ENCODE peak calls at places on chromosomes 2 and 18, in eight cellular contexts. One of them, this sample, is unnamed.

GRCh38 chr18:58161659-58162058 is 117.6 kb downstream of the NEDD4L start:
- DNase-seq in HCT116: peak
- DNase-seq in GM12878: no peak
- DNase-seq in HepG2: no peak
- DNase-seq in SK-N-SH: peak
- DNase-seq in GM23338: peak
- DNase-seq in K562: peak
- DNase-seq in H1: no peak
- DNase-seq in this sample: no peak

GRCh38 chr2:854460-854859 is 96.2 kb upstream of the SNTG2 start:
- DNase-seq in GM12878: no peak
- DNase-seq in SK-N-SH: no peak
- DNase-seq in HepG2: peak
- DNase-seq in K562: peak
- DNase-seq in H1: peak
- DNase-seq in HCT116: peak
- DNase-seq in GM23338: peak
- DNase-seq in this sample: no peak

GRCh38 chr2:10555810-10556111 is 107.6 kb upstream of the ODC1 start:
- DNase-seq in HCT116: no peak
- DNase-seq in HepG2: no peak
- DNase-seq in SK-N-SH: no peak
- DNase-seq in GM12878: no peak
- DNase-seq in H1: no peak
- DNase-seq in K562: no peak
- DNase-seq in GM23338: no peak
- DNase-seq in this sample: no peak

GRCh38 chr2:223759569-223760430 is 77.6 kb downstream of the AP1S3 start:
- DNase-seq in SK-N-SH: no peak
- DNase-seq in H1: no peak
- DNase-seq in GM23338: no peak
- DNase-seq in HepG2: peak
- DNase-seq in GM12878: no peak
- DNase-seq in HCT116: peak
- DNase-seq in K562: no peak
- DNase-seq in this sample: peak

GRCh38 chr2:26463252-26464207 is 14.4 kb downstream of the OTOF start:
- DNase-seq in K562: no peak
- DNase-seq in SK-N-SH: peak
- DNase-seq in H1: peak
- DNase-seq in HepG2: peak
- DNase-seq in HCT116: no peak
- DNase-seq in GM23338: peak
- DNase-seq in GM12878: no peak
- DNase-seq in this sample: no peak

GRCh38 chr2:23549821-23550535 is 165.0 kb downstream of the KLHL29 start:
- DNase-seq in HepG2: no peak
- DNase-seq in GM23338: no peak
- DNase-seq in K562: no peak
- DNase-seq in HCT116: no peak
- DNase-seq in H1: no peak
- DNase-seq in GM12878: no peak
- DNase-seq in SK-N-SH: no peak
- DNase-seq in this sample: peak

GRCh38 chr2:74887961-74888670 is 54.2 kb downstream of the HK2 start:
- DNase-seq in SK-N-SH: no peak
- DNase-seq in H1: no peak
- DNase-seq in GM12878: no peak
- DNase-seq in HCT116: no peak
- DNase-seq in K562: no peak
- DNase-seq in HepG2: no peak
- DNase-seq in GM23338: no peak
- DNase-seq in this sample: no peak

GRCh38 chr2:64260093-64260808 is 116.0 kb upstream of the PELI1 start:
- DNase-seq in GM12878: no peak
- DNase-seq in H1: no peak
- DNase-seq in K562: no peak
- DNase-seq in GM23338: no peak
- DNase-seq in SK-N-SH: no peak
- DNase-seq in HCT116: no peak
- DNase-seq in HepG2: no peak
- DNase-seq in this sample: no peak

GRCh38 chr2:100388703-100389102 is 28.8 kb downstream of the CHST10 start:
- DNase-seq in H1: no peak
- DNase-seq in GM12878: no peak
- DNase-seq in SK-N-SH: no peak
- DNase-seq in HepG2: no peak
- DNase-seq in K562: no peak
- DNase-seq in GM23338: no peak
- DNase-seq in HCT116: no peak
- DNase-seq in this sample: no peak

GRCh38 chr18:67615876-67616275 is 99.4 kb upstream of the DSEL start:
- DNase-seq in HepG2: no peak
- DNase-seq in GM23338: no peak
- DNase-seq in K562: no peak
- DNase-seq in GM12878: no peak
- DNase-seq in HCT116: no peak
- DNase-seq in SK-N-SH: no peak
- DNase-seq in H1: no peak
- DNase-seq in this sample: no peak

GRCh38 chr2:196431957-196432356 is 207.6 kb upstream of the CCDC150 start:
- DNase-seq in HCT116: peak
- DNase-seq in SK-N-SH: peak
- DNase-seq in GM23338: peak
- DNase-seq in H1: no peak
- DNase-seq in K562: no peak
- DNase-seq in GM12878: no peak
- DNase-seq in HepG2: peak
- DNase-seq in this sample: peak

GRCh38 chr2:64937341-64938230 is 51.6 kb upstream of the SLC1A4 start:
- DNase-seq in H1: no peak
- DNase-seq in K562: no peak
- DNase-seq in GM12878: peak
- DNase-seq in SK-N-SH: no peak
- DNase-seq in HepG2: no peak
- DNase-seq in HCT116: no peak
- DNase-seq in GM23338: no peak
- DNase-seq in this sample: no peak

GRCh38 chr2:101199153-101199810 is 48.1 kb upstream of the TBC1D8 start:
- DNase-seq in SK-N-SH: no peak
- DNase-seq in GM23338: no peak
- DNase-seq in GM12878: no peak
- DNase-seq in K562: no peak
- DNase-seq in HepG2: no peak
- DNase-seq in H1: no peak
- DNase-seq in HCT116: no peak
- DNase-seq in this sample: peak

GRCh38 chr2:191678437-191679110 is 638 bp downstream of the NABP1 start:
- DNase-seq in HCT116: no peak
- DNase-seq in GM23338: peak
- DNase-seq in SK-N-SH: peak
- DNase-seq in HepG2: peak
- DNase-seq in GM12878: no peak
- DNase-seq in K562: peak
- DNase-seq in H1: peak
- DNase-seq in this sample: peak

GRCh38 chr2:159736048-159736447 is 23.7 kb downstream of the MARCHF7 start:
- DNase-seq in GM23338: no peak
- DNase-seq in HCT116: no peak
- DNase-seq in GM12878: no peak
- DNase-seq in HepG2: no peak
- DNase-seq in K562: no peak
- DNase-seq in H1: no peak
- DNase-seq in SK-N-SH: no peak
- DNase-seq in this sample: peak

GRCh38 chr2:147181351-147182029 is 663.3 kb upstream of the ACVR2A start:
- DNase-seq in GM23338: no peak
- DNase-seq in HepG2: no peak
- DNase-seq in H1: no peak
- DNase-seq in HCT116: no peak
- DNase-seq in K562: no peak
- DNase-seq in GM12878: peak
- DNase-seq in SK-N-SH: no peak
- DNase-seq in this sample: no peak

GRCh38 chr2:147177449-147177848 is 667.4 kb upstream of the ACVR2A start:
- DNase-seq in K562: no peak
- DNase-seq in GM12878: no peak
- DNase-seq in GM23338: no peak
- DNase-seq in H1: no peak
- DNase-seq in HepG2: no peak
- DNase-seq in HCT116: no peak
- DNase-seq in SK-N-SH: no peak
- DNase-seq in this sample: no peak

GRCh38 chr2:147182260-147182659 is 662.6 kb upstream of the ACVR2A start:
- DNase-seq in GM12878: peak
- DNase-seq in H1: no peak
- DNase-seq in HepG2: no peak
- DNase-seq in GM23338: no peak
- DNase-seq in HCT116: no peak
- DNase-seq in K562: no peak
- DNase-seq in SK-N-SH: no peak
- DNase-seq in this sample: no peak
- TF ChIP-seq POLR2AphosphoS5 in GM12878: no peak
- TF ChIP-seq POLR2AphosphoS5 in H1: no peak
- TF ChIP-seq POLR2AphosphoS5 in HepG2: no peak
- TF ChIP-seq POLR2AphosphoS5 in GM23338: no peak
- TF ChIP-seq POLR2AphosphoS5 in HCT116: no peak
- TF ChIP-seq POLR2AphosphoS5 in K562: no peak
- TF ChIP-seq POLR2AphosphoS5 in SK-N-SH: no peak
- TF ChIP-seq POLR2AphosphoS5 in this sample: no peak

GRCh38 chr2:127631997-127632581 is 13.9 kb upstream of the GPR17 start:
- DNase-seq in GM23338: no peak
- DNase-seq in K562: no peak
- DNase-seq in SK-N-SH: no peak
- DNase-seq in HepG2: no peak
- DNase-seq in H1: no peak
- DNase-seq in HCT116: no peak
- DNase-seq in GM12878: no peak
- DNase-seq in this sample: no peak
- H2AFZ ChIP-seq in GM23338: no peak
- H2AFZ ChIP-seq in K562: no peak
- H2AFZ ChIP-seq in SK-N-SH: no peak
- H2AFZ ChIP-seq in HepG2: no peak
- H2AFZ ChIP-seq in H1: no peak
- H2AFZ ChIP-seq in HCT116: no peak
- H2AFZ ChIP-seq in GM12878: no peak
- H2AFZ ChIP-seq in this sample: no peak

GRCh38 chr2:38174646-38175096 is 98.7 kb upstream of the CYP1B1 start:
- DNase-seq in GM12878: no peak
- DNase-seq in K562: no peak
- DNase-seq in SK-N-SH: no peak
- DNase-seq in GM23338: no peak
- DNase-seq in HepG2: no peak
- DNase-seq in HCT116: no peak
- DNase-seq in H1: no peak
- DNase-seq in this sample: no peak
- TF ChIP-seq POLR2AphosphoS5 in GM12878: no peak
- TF ChIP-seq POLR2AphosphoS5 in K562: no peak
- TF ChIP-seq POLR2AphosphoS5 in SK-N-SH: no peak
- TF ChIP-seq POLR2AphosphoS5 in GM23338: no peak
- TF ChIP-seq POLR2AphosphoS5 in HepG2: no peak
- TF ChIP-seq POLR2AphosphoS5 in HCT116: no peak
- TF ChIP-seq POLR2AphosphoS5 in H1: no peak
- TF ChIP-seq POLR2AphosphoS5 in this sample: no peak

DNA sequence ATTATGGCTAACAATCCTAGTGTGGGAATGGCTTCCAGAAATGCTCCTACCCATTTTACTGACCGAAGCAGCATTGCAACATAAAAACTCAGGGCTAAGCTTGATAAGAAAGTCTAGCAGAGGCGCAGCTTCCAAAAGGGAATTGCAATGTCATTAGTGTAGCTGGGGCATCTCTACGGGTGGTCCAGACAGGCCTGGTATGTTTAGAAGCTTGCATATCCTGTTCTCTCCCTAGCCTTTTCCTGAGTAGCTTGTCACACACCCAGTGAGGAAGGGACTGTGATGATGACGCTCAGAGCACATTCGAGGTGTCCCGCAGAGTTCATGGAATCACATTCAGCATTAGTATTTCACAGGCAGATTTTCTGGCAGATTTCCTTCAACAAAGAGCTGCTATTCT is 38.0 kb upstream of the COL5A2 start:
- DNase-seq in HCT116: no peak
- DNase-seq in SK-N-SH: no peak
- DNase-seq in HepG2: no peak
- DNase-seq in H1: peak
- DNase-seq in K562: no peak
- DNase-seq in GM23338: peak
- DNase-seq in GM12878: no peak
- DNase-seq in this sample: peak
- H2AFZ ChIP-seq in HCT116: no peak
- H2AFZ ChIP-seq in SK-N-SH: no peak
- H2AFZ ChIP-seq in HepG2: no peak
- H2AFZ ChIP-seq in H1: peak
- H2AFZ ChIP-seq in K562: peak
- H2AFZ ChIP-seq in GM23338: no peak
- H2AFZ ChIP-seq in GM12878: no peak
- H2AFZ ChIP-seq in this sample: peak

GRCh38 chr18:22556271-22556990 is 138.7 kb upstream of the CTAGE1 start:
- DNase-seq in GM12878: no peak
- DNase-seq in HCT116: no peak
- DNase-seq in GM23338: no peak
- DNase-seq in SK-N-SH: no peak
- DNase-seq in HepG2: no peak
- DNase-seq in H1: no peak
- DNase-seq in K562: no peak
- DNase-seq in this sample: peak
- TF ChIP-seq POLR2AphosphoS5 in GM12878: no peak
- TF ChIP-seq POLR2AphosphoS5 in HCT116: no peak
- TF ChIP-seq POLR2AphosphoS5 in GM23338: no peak
- TF ChIP-seq POLR2AphosphoS5 in SK-N-SH: no peak
- TF ChIP-seq POLR2AphosphoS5 in HepG2: no peak
- TF ChIP-seq POLR2AphosphoS5 in H1: no peak
- TF ChIP-seq POLR2AphosphoS5 in K562: no peak
- TF ChIP-seq POLR2AphosphoS5 in this sample: no peak

GRCh38 chr2:179840840-179841239 is 20.6 kb downstream of the ZNF385B start:
- DNase-seq in K562: no peak
- DNase-seq in HepG2: no peak
- DNase-seq in HCT116: no peak
- DNase-seq in GM12878: no peak
- DNase-seq in H1: no peak
- DNase-seq in GM23338: no peak
- DNase-seq in SK-N-SH: no peak
- DNase-seq in this sample: no peak

GRCh38 chr2:179842498-179843153 is 18.8 kb downstream of the ZNF385B start:
- DNase-seq in HCT116: no peak
- DNase-seq in GM12878: no peak
- DNase-seq in HepG2: peak
- DNase-seq in GM23338: peak
- DNase-seq in H1: peak
- DNase-seq in SK-N-SH: peak
- DNase-seq in K562: peak
- DNase-seq in this sample: peak

GRCh38 chr2:179837408-179837807 is 24.0 kb downstream of the ZNF385B start:
- DNase-seq in GM23338: no peak
- DNase-seq in K562: no peak
- DNase-seq in GM12878: no peak
- DNase-seq in H1: no peak
- DNase-seq in HepG2: peak
- DNase-seq in SK-N-SH: no peak
- DNase-seq in HCT116: no peak
- DNase-seq in this sample: no peak
- H2AFZ ChIP-seq in GM23338: no peak
- H2AFZ ChIP-seq in K562: peak
- H2AFZ ChIP-seq in GM12878: no peak
- H2AFZ ChIP-seq in H1: no peak
- H2AFZ ChIP-seq in HepG2: no peak
- H2AFZ ChIP-seq in SK-N-SH: no peak
- H2AFZ ChIP-seq in HCT116: no peak
- H2AFZ ChIP-seq in this sample: no peak